ENCODE peak calls at places on chromosome 11, in eight cellular contexts. N is naive thymus-derived CD8-positive, alpha-beta T cell; S is neural progenitor cell; G is WTC11; J is heart left ventricle; O is H7; K is adrenal gland; H is SK-MEL-5. M is an unnamed sample.

GRCh38 chr11:128499613-128500213 is 87.6 kb downstream of the ETS1 start:
- DNase-seq in N (no peak), O (no peak), K (no peak), J (no peak), S (no peak), H (no peak), G (no peak), M (no peak)

GRCh38 chr11:102518296-102519094 is 12.1 kb downstream of the MMP7 start:
- DNase-seq in S (peak; percentile 3), H (peak; percentile 19), N (no peak), J (no peak), O (peak; percentile 31), K (no peak), G (no peak), M (no peak)

GRCh38 chr11:1478544-1478943 is 8.0 kb downstream of the MOB2 start:
- DNase-seq in O (peak; percentile 36), N (no peak), S (no peak), H (no peak), J (no peak), G (no peak), K (no peak), M (no peak)

GRCh38 chr11:110184974-110185597 is 91.9 kb downstream of the ZC3H12C start:
- DNase-seq in J (no peak), H (no peak), G (no peak), N (no peak), K (peak; percentile 83), S (no peak), O (no peak), M (no peak)

GRCh38 chr11:24496371-24496727 is 504 bp upstream of the LUZP2 start:
- DNase-seq in N (no peak), K (peak; percentile 13), H (no peak), J (no peak), G (no peak), O (no peak), S (no peak), M (peak; percentile 77)

GRCh38 chr11:62444271-62444833 is 25.5 kb downstream of the SCGB1A1 start:
- DNase-seq in K (peak; percentile 49), J (peak; percentile 57), O (peak; percentile 82), N (peak; percentile 17), S (peak; percentile 41), G (peak; percentile 41), H (no peak), M (peak; percentile 81)

GRCh38 chr11:4464216-4465159 is 15.4 kb downstream of the OR52K2 start:
- DNase-seq in S (peak; percentile 12), J (no peak), H (no peak), K (no peak), O (no peak), G (no peak), N (no peak), M (peak; percentile 17)

GRCh38 chr11:113193077-113193476 is 121.3 kb upstream of the TTC12 start:
- DNase-seq in K (no peak), N (no peak), O (no peak), S (no peak), G (no peak), J (no peak), H (no peak), M (no peak)

GRCh38 chr11:24391165-24391564 is 105.7 kb upstream of the LUZP2 start:
- DNase-seq in G (no peak), S (no peak), J (no peak), N (no peak), K (peak; percentile 4), H (no peak), O (no peak), M (peak; percentile 33)

GRCh38 chr11:114250993-114251796 is 45.0 kb upstream of the NNMT start:
- DNase-seq in N (no peak), J (no peak), G (no peak), H (no peak), O (peak; percentile 78), S (no peak), K (no peak), M (no peak)